ENCODE peak calls at places on chromosomes 13 and 19, in nine cellular contexts. U, F, T, D, Z, K, R, A and E are unnamed samples.

GRCh38 chr13:24217601-24218281 is 57.2 kb downstream of the SPATA13 start:
- DNase-seq in U (no peak), F (no peak), T (no peak), D (no peak), Z (no peak), K (no peak), R (no peak), A (no peak), E (no peak)

GRCh38 chr13:113990321-113990837 is 16.5 kb upstream of the C13orf46 start:
- DNase-seq in U (peak; percentile 42), F (no peak), T (no peak), D (no peak), Z (no peak), K (peak; percentile 64), R (no peak), A (no peak), E (no peak)

GRCh38 chr13:39407786-39408185 is 195.2 kb downstream of the LHFPL6 start:
- DNase-seq in U (no peak), F (no peak), T (no peak), D (no peak), Z (no peak), K (no peak), R (no peak), A (no peak), E (no peak)

GRCh38 chr13:20525144-20525600 is 485 bp downstream of the CRYL1 start:
- DNase-seq in U (peak; percentile 70), F (peak; percentile 52), T (no peak), D (no peak), Z (no peak), K (peak; percentile 83), R (peak; percentile 11), A (peak; percentile 9), E (no peak)

GRCh38 chr19:11138659-11139526 is 16.7 kb downstream of the SPC24 start:
- DNase-seq in U (peak; percentile 91), F (peak; percentile 21), T (peak; percentile 74), D (no peak), Z (peak; percentile 61), K (peak; percentile 95), R (no peak), A (no peak), E (no peak)

GRCh38 chr13:77310161-77310560 is 16.7 kb downstream of the MYCBP2 start:
- DNase-seq in U (no peak), F (no peak), T (no peak), D (no peak), Z (no peak), K (no peak), R (no peak), A (no peak), E (no peak)

GRCh38 chr13:27446986-27447583 is 3.3 kb downstream of the MTIF3 start:
- DNase-seq in U (no peak), F (no peak), T (no peak), D (no peak), Z (no peak), K (no peak), R (no peak), A (no peak), E (no peak)

GRCh38 chr13:111876506-111876905 is 190.4 kb upstream of the SOX1 start:
- DNase-seq in U (no peak), F (no peak), T (peak; percentile 5), D (peak; percentile 22), Z (no peak), K (no peak), R (no peak), A (no peak), E (no peak)

GRCh38 chr19:49677232-49677881 is at the start of gene PRMT1:
- DNase-seq in U (peak; percentile 80), F (peak; percentile 48), T (no peak), D (peak; percentile 83), Z (peak; percentile 78), K (no peak), R (peak; percentile 28), A (peak; percentile 57), E (peak; percentile 65)

GRCh38 chr13:32752997-32753606 is 166.8 kb downstream of the PDS5B start:
- DNase-seq in U (no peak), F (no peak), T (no peak), D (no peak), Z (no peak), K (no peak), R (peak; percentile 59), A (no peak), E (peak; percentile 30)

GRCh38 chr13:114318624-114319023 is 4.3 kb downstream of the CHAMP1 start:
- DNase-seq in U (no peak), F (no peak), T (no peak), D (no peak), Z (no peak), K (no peak), R (no peak), A (no peak), E (no peak)

GRCh38 chr13:88802886-88803285 is 1131.7 kb downstream of the SLITRK5 start:
- DNase-seq in U (no peak), F (no peak), T (no peak), D (no peak), Z (no peak), K (no peak), R (no peak), A (no peak), E (no peak)

GRCh38 chr13:111895896-111896821 is 170.8 kb upstream of the SOX1 start:
- DNase-seq in U (no peak), F (no peak), T (peak; percentile 28), D (peak; percentile 59), Z (no peak), K (peak; percentile 45), R (no peak), A (no peak), E (no peak)

GRCh38 chr13:49560270-49561063 is 24.9 kb downstream of the RCBTB1 start:
- DNase-seq in U (no peak), F (no peak), T (peak; percentile 72), D (no peak), Z (no peak), K (no peak), R (no peak), A (no peak), E (no peak)